ENCODE peak calls at places on chromosomes 6 and 20, in five cellular contexts. One of them, this sample, is unnamed.

GRCh38 chr6:42532038-42532669 is 31.7 kb upstream of the UBR2 start:
- DNase-seq in mesenchymal stem cell: peak; percentile 75
- DNase-seq in trophoblast cell: peak; percentile 74
- DNase-seq in neuronal stem cell: peak; percentile 36
- DNase-seq in H1: no peak
- DNase-seq in this sample: no peak

GRCh38 chr20:25148181-25148981 is 47.1 kb upstream of the ENTPD6 start:
- DNase-seq in trophoblast cell: peak; percentile 20
- DNase-seq in H1: no peak
- DNase-seq in mesenchymal stem cell: peak; percentile 30
- DNase-seq in neuronal stem cell: no peak
- DNase-seq in this sample: peak; percentile 56

GRCh38 chr20:36384022-36384619 is 78.0 kb downstream of the DLGAP4 start:
- DNase-seq in neuronal stem cell: peak; percentile 92
- DNase-seq in H1: peak; percentile 63
- DNase-seq in trophoblast cell: peak; percentile 62
- DNase-seq in mesenchymal stem cell: peak; percentile 51
- DNase-seq in this sample: peak; percentile 85

GRCh38 chr6:158938220-158938619 is 61.8 kb downstream of the RSPH3 start:
- DNase-seq in neuronal stem cell: no peak
- DNase-seq in trophoblast cell: no peak
- DNase-seq in H1: no peak
- DNase-seq in mesenchymal stem cell: no peak
- DNase-seq in this sample: peak; percentile 47

GRCh38 chr20:62457098-62457497 is 18.7 kb downstream of the GATA5 start:
- DNase-seq in neuronal stem cell: no peak
- DNase-seq in mesenchymal stem cell: no peak
- DNase-seq in H1: no peak
- DNase-seq in trophoblast cell: no peak
- DNase-seq in this sample: no peak

GRCh38 chr6:165658395-165659058 is 4.5 kb downstream of the PDE10A start:
- DNase-seq in H1: no peak
- DNase-seq in trophoblast cell: peak; percentile 97
- DNase-seq in mesenchymal stem cell: no peak
- DNase-seq in neuronal stem cell: no peak
- DNase-seq in this sample: no peak

GRCh38 chr20:62860391-62860923 is 1.2 kb downstream of the TCFL5 start:
- DNase-seq in H1: no peak
- DNase-seq in neuronal stem cell: no peak
- DNase-seq in mesenchymal stem cell: peak; percentile 52
- DNase-seq in trophoblast cell: no peak
- DNase-seq in this sample: no peak

GRCh38 chr6:73665686-73666319 is 12.0 kb upstream of the SLC17A5 start:
- DNase-seq in neuronal stem cell: no peak
- DNase-seq in trophoblast cell: no peak
- DNase-seq in mesenchymal stem cell: peak; percentile 18
- DNase-seq in H1: no peak
- DNase-seq in this sample: no peak

GRCh38 chr6:28896505-28897392 is 27.0 kb downstream of the TRIM27 start:
- DNase-seq in trophoblast cell: peak; percentile 76
- DNase-seq in mesenchymal stem cell: peak; percentile 83
- DNase-seq in H1: no peak
- DNase-seq in neuronal stem cell: peak; percentile 73
- DNase-seq in this sample: peak; percentile 61

GRCh38 chr20:46928580-46929132 is 34.0 kb downstream of the EYA2 start:
- DNase-seq in H1: no peak
- DNase-seq in mesenchymal stem cell: no peak
- DNase-seq in trophoblast cell: no peak
- DNase-seq in neuronal stem cell: no peak
- DNase-seq in this sample: no peak

GRCh38 chr6:130769812-130770211 is 57.4 kb upstream of the SMLR1 start:
- DNase-seq in neuronal stem cell: no peak
- DNase-seq in trophoblast cell: no peak
- DNase-seq in H1: no peak
- DNase-seq in mesenchymal stem cell: no peak
- DNase-seq in this sample: no peak
- H3K9ac ChIP-seq in neuronal stem cell: no peak overlapping the region
- H3K9ac ChIP-seq in trophoblast cell: no peak overlapping the region
- H3K9ac ChIP-seq in H1: no peak overlapping the region
- H3K9ac ChIP-seq in mesenchymal stem cell: no peak overlapping the region
- H3K9ac ChIP-seq in this sample: no peak overlapping the region

DNA sequence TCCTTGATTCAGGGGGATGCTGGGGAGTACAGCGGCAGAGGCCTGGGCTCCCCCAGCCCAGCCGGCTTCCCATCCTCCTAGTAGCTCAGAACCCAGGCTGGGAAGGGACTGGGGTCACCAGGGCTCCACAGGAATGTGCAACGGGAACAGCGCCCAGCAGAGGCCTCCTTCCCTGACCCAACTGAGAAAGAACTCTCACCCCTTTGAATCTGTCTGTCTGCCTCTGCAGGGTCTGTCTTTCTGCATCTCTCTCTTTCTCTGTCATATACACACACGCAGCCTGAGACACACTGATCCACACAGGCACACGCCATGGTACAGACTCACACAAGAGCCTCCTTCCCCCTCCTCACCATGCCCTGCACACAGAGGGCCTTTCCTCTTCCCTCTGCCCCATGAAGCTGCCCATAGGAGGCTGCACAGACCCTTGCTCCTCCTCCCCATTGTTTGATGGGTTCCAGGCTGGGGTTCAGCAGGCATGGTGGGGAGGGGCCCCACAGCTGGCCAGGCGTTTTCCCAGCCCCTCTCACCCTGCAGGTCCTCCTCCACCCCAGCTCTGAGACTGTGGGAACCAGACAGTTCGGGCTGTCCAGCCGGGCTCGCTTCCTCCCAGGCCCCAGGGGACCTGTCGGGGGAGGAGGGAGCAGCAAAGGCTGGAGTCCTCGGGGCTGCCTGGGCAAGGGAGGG is 2.8 kb downstream of the FOXS1 start:
- DNase-seq in neuronal stem cell: no peak
- DNase-seq in H1: no peak
- DNase-seq in trophoblast cell: no peak
- DNase-seq in mesenchymal stem cell: peak; percentile 80
- DNase-seq in this sample: no peak
- H3K4ac ChIP-seq in neuronal stem cell: peak overlapping the region; percentile 61
- H3K4ac ChIP-seq in H1: no peak overlapping the region
- H3K4ac ChIP-seq in trophoblast cell: no peak overlapping the region
- H3K4ac ChIP-seq in mesenchymal stem cell: peak overlapping the region; percentile 13
- H3K4ac ChIP-seq in this sample: no peak overlapping the region

GRCh38 chr6:46888578-46888977 is 33.2 kb downstream of the ADGRF5 start:
- DNase-seq in trophoblast cell: peak; percentile 88
- DNase-seq in mesenchymal stem cell: peak; percentile 65
- DNase-seq in H1: no peak
- DNase-seq in neuronal stem cell: no peak
- DNase-seq in this sample: no peak

GRCh38 chr6:46888031-46888430 is 33.7 kb downstream of the ADGRF5 start:
- DNase-seq in H1: no peak
- DNase-seq in neuronal stem cell: no peak
- DNase-seq in trophoblast cell: peak; percentile 56
- DNase-seq in mesenchymal stem cell: peak; percentile 57
- DNase-seq in this sample: no peak

GRCh38 chr6:46893648-46894047 is 28.1 kb downstream of the ADGRF5 start:
- DNase-seq in H1: no peak
- DNase-seq in trophoblast cell: no peak
- DNase-seq in mesenchymal stem cell: peak; percentile 47
- DNase-seq in neuronal stem cell: no peak
- DNase-seq in this sample: no peak

GRCh38 chr6:46894429-46894828 is 27.3 kb downstream of the ADGRF5 start:
- DNase-seq in trophoblast cell: no peak
- DNase-seq in H1: no peak
- DNase-seq in neuronal stem cell: no peak
- DNase-seq in mesenchymal stem cell: no peak
- DNase-seq in this sample: no peak

DNA sequence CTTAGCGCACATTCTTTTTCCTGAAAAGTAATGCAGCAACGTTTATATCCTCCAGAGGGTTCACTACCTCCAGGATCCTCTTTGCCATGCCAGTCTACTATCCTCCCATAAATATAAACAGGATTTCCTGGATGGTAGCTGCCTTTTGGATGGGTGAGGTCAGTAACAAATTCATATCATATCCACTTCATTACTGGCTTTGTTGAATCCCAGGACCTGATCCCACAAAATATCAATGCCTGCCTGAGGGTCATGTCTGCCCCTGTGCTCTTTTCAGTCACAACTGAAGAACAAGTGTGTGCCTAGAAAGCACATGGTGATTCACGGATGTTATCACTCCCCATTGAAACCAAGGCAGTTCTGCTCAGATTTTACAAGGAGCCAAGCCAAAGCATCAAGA is 30.3 kb downstream of the ADGRF5 start:
- DNase-seq in H1: no peak
- DNase-seq in neuronal stem cell: no peak
- DNase-seq in trophoblast cell: no peak
- DNase-seq in mesenchymal stem cell: peak; percentile 5
- DNase-seq in this sample: no peak
- H2BK12ac ChIP-seq in H1: no peak overlapping the region
- H2BK12ac ChIP-seq in neuronal stem cell: no peak overlapping the region
- H2BK12ac ChIP-seq in trophoblast cell: no peak overlapping the region
- H2BK12ac ChIP-seq in mesenchymal stem cell: no peak overlapping the region
- H2BK12ac ChIP-seq in this sample: no peak overlapping the region

GRCh38 chr20:13008761-13009681 is at the start of gene SPTLC3:
- DNase-seq in trophoblast cell: peak; percentile 98
- DNase-seq in H1: peak; percentile 15
- DNase-seq in neuronal stem cell: no peak
- DNase-seq in mesenchymal stem cell: peak; percentile 38
- DNase-seq in this sample: peak; percentile 60
- H3K9ac ChIP-seq in trophoblast cell: no peak within 1 kb of the TSS
- H3K9ac ChIP-seq in H1: no peak within 1 kb of the TSS
- H3K9ac ChIP-seq in neuronal stem cell: no peak within 1 kb of the TSS
- H3K9ac ChIP-seq in mesenchymal stem cell: peak within 1 kb of the TSS; percentile 86
- H3K9ac ChIP-seq in this sample: no peak within 1 kb of the TSS

GRCh38 chr6:5749016-5749665 is 257.6 kb downstream of the NRN1 start:
- DNase-seq in neuronal stem cell: no peak
- DNase-seq in trophoblast cell: no peak
- DNase-seq in H1: no peak
- DNase-seq in mesenchymal stem cell: no peak
- DNase-seq in this sample: no peak

GRCh38 chr6:5749666-5750215 is 257.0 kb downstream of the NRN1 start:
- DNase-seq in trophoblast cell: no peak
- DNase-seq in H1: no peak
- DNase-seq in neuronal stem cell: no peak
- DNase-seq in mesenchymal stem cell: no peak
- DNase-seq in this sample: no peak

GRCh38 chr6:5752282-5752681 is 254.4 kb downstream of the NRN1 start:
- DNase-seq in mesenchymal stem cell: peak; percentile 92
- DNase-seq in H1: peak; percentile 19
- DNase-seq in trophoblast cell: no peak
- DNase-seq in neuronal stem cell: peak; percentile 52
- DNase-seq in this sample: peak; percentile 66

GRCh38 chr6:5753187-5753586 is 253.5 kb downstream of the NRN1 start:
- DNase-seq in neuronal stem cell: no peak
- DNase-seq in trophoblast cell: no peak
- DNase-seq in mesenchymal stem cell: no peak
- DNase-seq in H1: no peak
- DNase-seq in this sample: no peak

DNA sequence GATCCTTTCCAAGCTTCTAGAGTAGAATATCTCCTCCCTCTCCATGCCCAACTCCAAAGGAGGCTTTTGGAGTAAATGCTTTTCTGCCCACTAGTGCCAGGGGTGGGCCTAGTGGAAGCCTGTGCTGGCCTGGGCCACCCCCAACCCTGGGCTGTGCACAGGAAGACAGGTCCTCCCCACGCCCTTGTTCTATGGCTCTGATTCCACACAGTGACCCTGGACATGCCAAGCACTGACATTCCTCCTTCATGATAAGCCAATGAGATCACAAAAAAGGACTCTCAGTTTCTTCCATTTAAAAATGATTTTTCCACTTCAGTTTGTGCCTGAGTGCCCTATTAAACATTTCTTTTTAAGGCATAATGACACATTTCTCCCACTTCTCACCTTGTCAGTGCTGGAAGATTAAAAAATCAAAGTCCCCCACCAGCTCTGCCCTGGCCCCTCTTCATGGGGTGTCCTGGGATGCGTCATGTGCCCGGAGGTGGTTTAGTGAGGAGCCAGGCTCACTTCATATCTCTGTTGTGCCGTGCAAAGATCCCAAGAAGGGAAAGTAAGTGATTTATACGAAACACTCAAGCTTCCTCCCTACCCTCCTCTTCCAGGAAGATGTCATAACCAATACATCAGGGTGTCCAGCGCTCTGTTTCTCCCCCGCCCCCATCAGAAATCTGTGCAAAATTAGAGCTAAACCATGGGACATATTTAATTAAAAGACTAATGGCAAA is 255.0 kb downstream of the NRN1 start:
- DNase-seq in neuronal stem cell: no peak
- DNase-seq in mesenchymal stem cell: peak; percentile 84
- DNase-seq in trophoblast cell: no peak
- DNase-seq in H1: no peak
- DNase-seq in this sample: no peak
- H3K4ac ChIP-seq in neuronal stem cell: no peak overlapping the region
- H3K4ac ChIP-seq in mesenchymal stem cell: peak overlapping the region; percentile 92
- H3K4ac ChIP-seq in trophoblast cell: no peak overlapping the region
- H3K4ac ChIP-seq in H1: no peak overlapping the region
- H3K4ac ChIP-seq in this sample: no peak overlapping the region

GRCh38 chr6:121314407-121315112 is 19.7 kb downstream of the TBC1D32 start:
- DNase-seq in neuronal stem cell: no peak
- DNase-seq in H1: no peak
- DNase-seq in mesenchymal stem cell: no peak
- DNase-seq in trophoblast cell: no peak
- DNase-seq in this sample: no peak
- H2BK12ac ChIP-seq in neuronal stem cell: no peak overlapping the region
- H2BK12ac ChIP-seq in H1: no peak overlapping the region
- H2BK12ac ChIP-seq in mesenchymal stem cell: no peak overlapping the region
- H2BK12ac ChIP-seq in trophoblast cell: no peak overlapping the region
- H2BK12ac ChIP-seq in this sample: no peak overlapping the region

GRCh38 chr6:170130201-170130621 is 160.7 kb downstream of the DLL1 start:
- DNase-seq in trophoblast cell: no peak
- DNase-seq in H1: no peak
- DNase-seq in mesenchymal stem cell: no peak
- DNase-seq in neuronal stem cell: no peak
- DNase-seq in this sample: no peak
- H3K9ac ChIP-seq in trophoblast cell: no peak overlapping the region
- H3K9ac ChIP-seq in H1: no peak overlapping the region
- H3K9ac ChIP-seq in mesenchymal stem cell: no peak overlapping the region
- H3K9ac ChIP-seq in neuronal stem cell: no peak overlapping the region
- H3K9ac ChIP-seq in this sample: no peak overlapping the region

DNA sequence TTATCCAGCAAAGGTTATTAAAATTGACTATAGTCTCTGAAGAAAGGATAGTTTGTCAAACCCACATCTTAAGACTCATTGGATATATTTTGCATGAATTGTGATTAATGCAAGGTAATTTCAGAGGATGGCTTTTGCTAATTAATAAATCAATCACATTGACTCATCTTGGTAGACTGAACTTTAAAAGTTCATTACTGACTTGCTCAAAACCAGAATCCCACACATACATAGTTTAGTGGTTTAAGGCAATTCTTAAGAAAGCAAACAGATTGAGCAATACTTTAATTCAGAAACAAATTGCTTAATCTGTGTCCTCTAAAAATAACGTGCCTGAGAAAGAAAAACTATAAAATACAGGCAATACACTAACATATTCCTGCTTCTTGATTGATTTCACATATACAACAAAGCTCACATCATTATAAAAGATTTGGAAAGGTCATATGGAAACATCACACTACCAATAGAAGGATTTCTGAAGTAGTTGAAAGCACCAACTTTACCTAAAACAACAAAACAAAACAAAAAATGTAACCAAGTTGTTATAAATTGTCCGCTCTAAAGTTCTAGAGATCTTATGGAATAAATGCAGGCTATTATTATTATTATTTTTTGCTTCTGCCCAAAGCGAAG is 63.1 kb upstream of the ZNF217 start:
- DNase-seq in mesenchymal stem cell: peak; percentile 80
- DNase-seq in trophoblast cell: no peak
- DNase-seq in neuronal stem cell: no peak
- DNase-seq in H1: no peak
- DNase-seq in this sample: no peak
- H3K4ac ChIP-seq in mesenchymal stem cell: no peak overlapping the region
- H3K4ac ChIP-seq in trophoblast cell: no peak overlapping the region
- H3K4ac ChIP-seq in neuronal stem cell: no peak overlapping the region
- H3K4ac ChIP-seq in H1: no peak overlapping the region
- H3K4ac ChIP-seq in this sample: no peak overlapping the region

GRCh38 chr20:34461779-34462087 is 54.5 kb upstream of the DYNLRB1 start:
- DNase-seq in neuronal stem cell: no peak
- DNase-seq in H1: no peak
- DNase-seq in mesenchymal stem cell: no peak
- DNase-seq in trophoblast cell: no peak
- DNase-seq in this sample: no peak
- H2BK12ac ChIP-seq in neuronal stem cell: no peak overlapping the region
- H2BK12ac ChIP-seq in H1: no peak overlapping the region
- H2BK12ac ChIP-seq in mesenchymal stem cell: no peak overlapping the region
- H2BK12ac ChIP-seq in trophoblast cell: no peak overlapping the region
- H2BK12ac ChIP-seq in this sample: no peak overlapping the region